ENCODE peak calls at places on chromosomes 3 and 15, in five cellular contexts. N, U, H, K and Q are unnamed samples.

GRCh38 chr3:107263269-107264021 is 113.8 kb upstream of the CCDC54 start:
- DNase-seq in N (no peak), U (no peak), H (no peak), K (no peak), Q (no peak)

GRCh38 chr3:29141197-29141911 is 139.5 kb upstream of the RBMS3 start:
- DNase-seq in N (no peak), U (no peak), H (no peak), K (no peak), Q (no peak)

GRCh38 chr3:120568624-120569023 is 27.5 kb upstream of the NDUFB4 start:
- DNase-seq in N (peak), U (no peak), H (no peak), K (no peak), Q (no peak)

GRCh38 chr3:54663558-54664114 is 264.2 kb downstream of the LRTM1 start:
- DNase-seq in N (no peak), U (no peak), H (no peak), K (no peak), Q (no peak)

GRCh38 chr3:160127308-160127707 is 97.9 kb upstream of the C3orf80 start:
- DNase-seq in N (no peak), U (no peak), H (no peak), K (no peak), Q (no peak)

GRCh38 chr3:30282052-30282708 is 324.2 kb upstream of the TGFBR2 start:
- DNase-seq in N (no peak), U (no peak), H (no peak), K (no peak), Q (no peak)

GRCh38 chr3:40581166-40581565 is 56.4 kb downstream of the ZNF621 start:
- DNase-seq in N (no peak), U (no peak), H (no peak), K (no peak), Q (no peak)

GRCh38 chr3:179027326-179027900 is 44.2 kb downstream of the ZMAT3 start:
- DNase-seq in N (no peak), U (no peak), H (no peak), K (no peak), Q (no peak)

GRCh38 chr15:69074011-69074842 is 59.7 kb downstream of the NOX5 start:
- DNase-seq in N (peak), U (peak), H (peak), K (peak), Q (peak)

GRCh38 chr15:38843736-38844590 is 279.3 kb upstream of the RASGRP1 start:
- DNase-seq in N (no peak), U (no peak), H (no peak), K (no peak), Q (no peak)

GRCh38 chr3:160401301-160402095 is 2.0 kb downstream of the SMC4 start:
- DNase-seq in N (peak), U (no peak), H (no peak), K (no peak), Q (peak)

GRCh38 chr3:66470956-66471686 is 29.7 kb downstream of the LRIG1 start:
- DNase-seq in N (no peak), U (no peak), H (no peak), K (no peak), Q (no peak)

GRCh38 chr3:114035146-114035545 is 21.2 kb downstream of the CCDC191 start:
- DNase-seq in N (no peak), U (no peak), H (no peak), K (no peak), Q (no peak)

GRCh38 chr15:91271565-91272153 is 171.6 kb downstream of the SV2B start:
- DNase-seq in N (peak), U (peak), H (peak), K (peak), Q (peak)

GRCh38 chr3:102481050-102481449 is 46.2 kb downstream of the ZPLD1 start:
- DNase-seq in N (no peak), U (no peak), H (no peak), K (no peak), Q (no peak)

GRCh38 chr3:45048244-45048643 is 22.1 kb downstream of the CLEC3B start:
- DNase-seq in N (no peak), U (no peak), H (no peak), K (no peak), Q (no peak)

GRCh38 chr15:73694419-73694818 is 10.2 kb downstream of the CD276 start:
- DNase-seq in N (no peak), U (no peak), H (no peak), K (no peak), Q (no peak)

GRCh38 chr15:34341922-34342736 is 807 bp downstream of the NOP10 start:
- DNase-seq in N (peak), U (no peak), H (no peak), K (no peak), Q (no peak)

GRCh38 chr3:33105341-33105943 is 8.4 kb upstream of the CRTAP start:
- DNase-seq in N (no peak), U (no peak), H (no peak), K (no peak), Q (no peak)

GRCh38 chr3:172680684-172681083 is 30.2 kb downstream of the NCEH1 start:
- DNase-seq in N (no peak), U (no peak), H (no peak), K (no peak), Q (no peak)

GRCh38 chr3:194828126-194828525 is 142.4 kb downstream of the FAM43A start:
- DNase-seq in N (no peak), U (no peak), H (no peak), K (no peak), Q (no peak)

GRCh38 chr3:12931273-12931905 is 90.0 kb upstream of the RPL32 start:
- DNase-seq in N (no peak), U (no peak), H (no peak), K (no peak), Q (no peak)

GRCh38 chr15:53569756-53570480 is 189.5 kb downstream of the WDR72 start:
- DNase-seq in N (no peak), U (no peak), H (no peak), K (no peak), Q (no peak)

GRCh38 chr3:72299321-72299802 is 514.4 kb upstream of the PROK2 start:
- DNase-seq in N (no peak), U (no peak), H (no peak), K (no peak), Q (no peak)

GRCh38 chr3:11532865-11533490 is 110.7 kb downstream of the VGLL4 start:
- DNase-seq in N (no peak), U (no peak), H (no peak), K (no peak), Q (no peak)

GRCh38 chr3:107803170-107803569 is 280.4 kb downstream of the BBX start:
- DNase-seq in N (no peak), U (no peak), H (no peak), K (no peak), Q (no peak)

GRCh38 chr3:159499031-159499793 is 489.4 kb upstream of the IL12A start:
- DNase-seq in N (no peak), U (no peak), H (no peak), K (no peak), Q (no peak)